ENCODE peak calls at places on chromosomes 6 and 20, in five cellular contexts. One of them, this sample, is unnamed. For H3K9me3, the result is how much of the 10 kb centered on the place peaks cover.

GRCh38 chr20:774016-774679 is 5.8 kb upstream of the SLC52A3 start:
- DNase-seq in HCT116: no peak
- DNase-seq in spleen: no peak
- DNase-seq in suprapubic skin: no peak
- DNase-seq in stomach: peak
- DNase-seq in this sample: no peak

GRCh38 chr6:111823831-111824607 is 49.2 kb downstream of the FYN start:
- DNase-seq in HCT116: no peak
- DNase-seq in spleen: no peak
- DNase-seq in suprapubic skin: no peak
- DNase-seq in stomach: no peak
- DNase-seq in this sample: no peak

GRCh38 chr20:59560588-59561227 is 43.6 kb upstream of the PHACTR3 start:
- DNase-seq in HCT116: peak
- DNase-seq in spleen: no peak
- DNase-seq in suprapubic skin: no peak
- DNase-seq in stomach: no peak
- DNase-seq in this sample: no peak

GRCh38 chr20:33812673-33813462 is 1.7 kb downstream of the CHMP4B start:
- DNase-seq in HCT116: no peak
- DNase-seq in spleen: no peak
- DNase-seq in suprapubic skin: no peak
- DNase-seq in stomach: no peak
- DNase-seq in this sample: no peak

GRCh38 chr6:11912420-11912819 is 99.7 kb upstream of the HIVEP1 start:
- DNase-seq in HCT116: no peak
- DNase-seq in spleen: no peak
- DNase-seq in suprapubic skin: no peak
- DNase-seq in stomach: no peak
- DNase-seq in this sample: no peak

GRCh38 chr6:156028310-156029131 is 572.9 kb upstream of the NOX3 start:
- DNase-seq in HCT116: no peak
- DNase-seq in spleen: no peak
- DNase-seq in suprapubic skin: no peak
- DNase-seq in stomach: no peak
- DNase-seq in this sample: peak

GRCh38 chr6:72712921-72713320 is 91.1 kb downstream of the KCNQ5 start:
- DNase-seq in HCT116: no peak
- DNase-seq in spleen: no peak
- DNase-seq in suprapubic skin: no peak
- DNase-seq in stomach: no peak
- DNase-seq in this sample: no peak

GRCh38 chr6:20056350-20056992 is 155.8 kb downstream of the MBOAT1 start:
- DNase-seq in HCT116: peak
- DNase-seq in spleen: no peak
- DNase-seq in suprapubic skin: no peak
- DNase-seq in stomach: no peak
- DNase-seq in this sample: no peak

GRCh38 chr6:17959317-17959716 is 28.1 kb downstream of the KIF13A start:
- DNase-seq in HCT116: no peak
- DNase-seq in spleen: no peak
- DNase-seq in suprapubic skin: no peak
- DNase-seq in stomach: no peak
- DNase-seq in this sample: no peak

GRCh38 chr6:32085759-32086458 is 23.2 kb downstream of the TNXB start:
- DNase-seq in HCT116: no peak
- DNase-seq in spleen: peak
- DNase-seq in suprapubic skin: peak
- DNase-seq in stomach: no peak
- DNase-seq in this sample: no peak

GRCh38 chr6:146123611-146124010 is 94.7 kb downstream of the GRM1 start:
- DNase-seq in HCT116: no peak
- DNase-seq in spleen: no peak
- DNase-seq in suprapubic skin: no peak
- DNase-seq in stomach: no peak
- DNase-seq in this sample: no peak

GRCh38 chr6:30044630-30045029 is 16.4 kb upstream of the POLR1H start:
- DNase-seq in HCT116: no peak
- DNase-seq in spleen: no peak
- DNase-seq in suprapubic skin: no peak
- DNase-seq in stomach: no peak
- DNase-seq in this sample: no peak

GRCh38 chr20:40961176-40961575 is 67.4 kb upstream of the TOP1 start:
- DNase-seq in HCT116: no peak
- DNase-seq in spleen: no peak
- DNase-seq in suprapubic skin: no peak
- DNase-seq in stomach: peak
- DNase-seq in this sample: no peak

GRCh38 chr6:167825759-167826229 is 917 bp upstream of the AFDN start:
- DNase-seq in HCT116: peak
- DNase-seq in spleen: peak
- DNase-seq in suprapubic skin: peak
- DNase-seq in stomach: peak
- DNase-seq in this sample: peak

GRCh38 chr6:169232507-169232931 is 21.1 kb downstream of the THBS2 start:
- DNase-seq in HCT116: no peak
- DNase-seq in spleen: no peak
- DNase-seq in suprapubic skin: peak
- DNase-seq in stomach: peak
- DNase-seq in this sample: no peak

GRCh38 chr20:36823126-36823525 is 49.6 kb upstream of the DSN1 start:
- DNase-seq in HCT116: no peak
- DNase-seq in spleen: no peak
- DNase-seq in suprapubic skin: no peak
- DNase-seq in stomach: peak
- DNase-seq in this sample: no peak

GRCh38 chr20:41632896-41633295 is 14.7 kb upstream of the CHD6 start:
- DNase-seq in HCT116: no peak
- DNase-seq in spleen: no peak
- DNase-seq in suprapubic skin: no peak
- DNase-seq in stomach: no peak
- DNase-seq in this sample: no peak

GRCh38 chr20:44624743-44625271 is 26.7 kb downstream of the ADA start:
- DNase-seq in HCT116: no peak
- DNase-seq in spleen: no peak
- DNase-seq in suprapubic skin: no peak
- DNase-seq in stomach: no peak
- DNase-seq in this sample: no peak

GRCh38 chr6:161486326-161486725 is 212.5 kb upstream of the AGPAT4 start:
- DNase-seq in HCT116: peak
- DNase-seq in spleen: no peak
- DNase-seq in suprapubic skin: no peak
- DNase-seq in stomach: no peak
- DNase-seq in this sample: no peak

GRCh38 chr6:117487831-117488230 is 5.4 kb downstream of the DCBLD1 start:
- DNase-seq in HCT116: no peak
- DNase-seq in spleen: no peak
- DNase-seq in suprapubic skin: no peak
- DNase-seq in stomach: no peak
- DNase-seq in this sample: no peak

GRCh38 chr20:18263723-18264122 is 24.6 kb upstream of the ZNF133 start:
- DNase-seq in HCT116: no peak
- DNase-seq in spleen: no peak
- DNase-seq in suprapubic skin: no peak
- DNase-seq in stomach: peak
- DNase-seq in this sample: peak

GRCh38 chr20:47799116-47799715 is 13.9 kb upstream of the SULF2 start:
- DNase-seq in HCT116: no peak
- DNase-seq in spleen: no peak
- DNase-seq in suprapubic skin: no peak
- DNase-seq in stomach: no peak
- DNase-seq in this sample: no peak

GRCh38 chr20:62818592-62819493 is 2.0 kb downstream of the COL9A3 start:
- DNase-seq in HCT116: no peak
- DNase-seq in spleen: no peak
- DNase-seq in suprapubic skin: no peak
- DNase-seq in stomach: peak
- DNase-seq in this sample: no peak

GRCh38 chr6:169452117-169452868 is 198.6 kb upstream of the THBS2 start:
- DNase-seq in HCT116: peak
- DNase-seq in spleen: no peak
- DNase-seq in suprapubic skin: peak
- DNase-seq in stomach: peak
- DNase-seq in this sample: peak

GRCh38 chr20:11919571-11919970 is 1.9 kb downstream of the BTBD3 start:
- DNase-seq in HCT116: no peak
- DNase-seq in spleen: no peak
- DNase-seq in suprapubic skin: no peak
- DNase-seq in stomach: no peak
- DNase-seq in this sample: no peak

GRCh38 chr20:57672164-57672563 is 37.7 kb downstream of the PMEPA1 start:
- DNase-seq in HCT116: no peak
- DNase-seq in spleen: peak
- DNase-seq in suprapubic skin: peak
- DNase-seq in stomach: no peak
- DNase-seq in this sample: no peak
- TF ChIP-seq POLR2AphosphoS5 in HCT116: no peak
- TF ChIP-seq POLR2AphosphoS5 in spleen: peak
- TF ChIP-seq POLR2AphosphoS5 in suprapubic skin: no peak
- TF ChIP-seq POLR2AphosphoS5 in stomach: no peak
- TF ChIP-seq POLR2AphosphoS5 in this sample: no peak

GRCh38 chr20:31322504-31322903 is 14.1 kb upstream of the DEFB116 start:
- DNase-seq in HCT116: no peak
- DNase-seq in spleen: no peak
- DNase-seq in suprapubic skin: no peak
- DNase-seq in stomach: no peak
- DNase-seq in this sample: no peak
- H3K9me3 ChIP-seq in HCT116: under half
- H3K9me3 ChIP-seq in spleen: half or more
- H3K9me3 ChIP-seq in suprapubic skin: under half
- H3K9me3 ChIP-seq in stomach: under half
- H3K9me3 ChIP-seq in this sample: under half

DNA sequence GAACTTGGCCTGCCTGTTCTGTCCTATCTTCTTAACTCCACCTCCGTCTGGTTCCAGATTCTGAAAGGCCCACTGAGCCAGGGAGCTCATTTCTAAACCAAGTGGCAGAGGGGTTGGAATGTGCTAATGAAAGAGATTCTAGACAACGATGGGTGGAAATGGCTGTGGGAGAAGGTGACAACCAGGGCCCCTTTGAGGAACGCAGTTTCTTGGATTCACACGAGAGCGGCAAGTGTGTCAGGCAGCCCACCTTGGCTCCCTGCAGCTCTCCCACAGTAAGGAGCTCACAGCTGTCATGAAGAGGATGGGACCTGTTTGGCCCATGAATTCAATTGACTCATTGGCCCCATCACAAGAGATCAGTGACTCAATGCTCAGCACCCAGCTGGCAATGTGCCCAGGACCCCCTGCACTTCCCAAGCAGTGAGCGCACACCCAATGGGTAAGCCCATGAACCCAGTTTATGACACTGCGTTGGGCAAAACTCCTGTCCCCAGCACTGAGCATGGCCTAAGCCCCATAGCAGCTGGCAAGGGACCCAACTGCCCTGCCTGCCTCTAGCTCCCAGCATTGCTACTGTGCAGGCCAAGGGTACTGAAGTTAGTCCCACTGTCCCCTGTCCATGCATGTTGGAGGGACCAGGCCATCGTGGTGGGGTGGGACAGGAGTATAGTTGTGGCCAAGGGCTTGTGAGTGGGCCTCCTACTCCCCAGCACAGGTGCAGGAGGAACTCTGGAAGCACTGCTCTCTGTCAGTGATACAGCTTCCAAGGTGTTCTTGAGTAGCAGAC is 16.4 kb downstream of the MRPS18A start:
- DNase-seq in HCT116: no peak
- DNase-seq in spleen: no peak
- DNase-seq in suprapubic skin: no peak
- DNase-seq in stomach: no peak
- DNase-seq in this sample: no peak
- TF ChIP-seq POLR2A in HCT116: no peak
- TF ChIP-seq POLR2A in spleen: no peak
- TF ChIP-seq POLR2A in suprapubic skin: no peak
- TF ChIP-seq POLR2A in stomach: no peak
- TF ChIP-seq POLR2A in this sample: no peak

DNA sequence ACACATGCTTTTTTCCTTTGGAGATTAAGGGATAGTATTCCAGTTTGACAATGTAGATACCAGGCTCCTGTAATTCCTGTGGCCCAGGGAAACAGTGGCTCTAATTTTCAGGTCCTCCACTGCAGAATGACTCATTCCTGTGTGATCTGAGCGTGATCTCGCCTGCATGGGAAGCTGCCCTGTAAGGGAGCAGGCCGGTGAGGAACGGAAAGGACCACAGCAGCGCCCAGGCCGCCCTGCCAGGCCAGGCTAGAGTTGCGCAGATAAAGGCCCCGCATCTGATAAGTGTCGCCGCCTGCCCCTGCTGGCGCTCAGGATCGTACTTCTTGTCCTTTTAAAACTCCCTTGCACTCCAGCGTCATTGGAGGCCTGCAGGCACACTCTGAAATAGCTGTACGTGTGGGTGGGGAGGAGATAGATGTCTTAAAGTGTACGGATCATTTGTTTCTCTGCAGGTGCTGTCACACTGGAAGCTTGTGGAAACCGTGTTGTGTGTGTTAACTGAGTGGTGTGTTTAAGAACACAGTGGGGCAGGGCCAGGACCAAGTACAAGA is 60.7 kb downstream of the SYNJ2 start:
- DNase-seq in HCT116: peak
- DNase-seq in spleen: no peak
- DNase-seq in suprapubic skin: peak
- DNase-seq in stomach: peak
- DNase-seq in this sample: no peak
- TF ChIP-seq POLR2AphosphoS5 in HCT116: peak
- TF ChIP-seq POLR2AphosphoS5 in spleen: no peak
- TF ChIP-seq POLR2AphosphoS5 in suprapubic skin: peak
- TF ChIP-seq POLR2AphosphoS5 in stomach: peak
- TF ChIP-seq POLR2AphosphoS5 in this sample: peak

This sample was measured in breast epithelium.